ENCODE peak calls at places on chromosomes 3 and 15, in eight cellular contexts. One of them, this sample, is unnamed.

GRCh38 chr3:127012091-127012490 is 29.2 kb downstream of the PLXNA1 start:
- DNase-seq in astrocyte of the spinal cord: no peak
- DNase-seq in mammary epithelial cell: no peak
- DNase-seq in astrocyte: peak; percentile 25
- DNase-seq in psoas muscle: no peak
- DNase-seq in A549: no peak
- DNase-seq in HFFc6: peak; percentile 30
- DNase-seq in bronchial epithelial cell: no peak
- DNase-seq in this sample: no peak

GRCh38 chr3:65576942-65577341 is 461.8 kb downstream of the MAGI1 start:
- DNase-seq in astrocyte of the spinal cord: peak; percentile 47
- DNase-seq in mammary epithelial cell: no peak
- DNase-seq in astrocyte: peak; percentile 17
- DNase-seq in psoas muscle: no peak
- DNase-seq in A549: no peak
- DNase-seq in HFFc6: no peak
- DNase-seq in bronchial epithelial cell: peak; percentile 64
- DNase-seq in this sample: no peak

GRCh38 chr3:160928183-160928718 is 172.2 kb downstream of the PPM1L start:
- DNase-seq in astrocyte of the spinal cord: no peak
- DNase-seq in mammary epithelial cell: peak; percentile 2
- DNase-seq in astrocyte: no peak
- DNase-seq in psoas muscle: no peak
- DNase-seq in A549: no peak
- DNase-seq in HFFc6: no peak
- DNase-seq in bronchial epithelial cell: no peak
- DNase-seq in this sample: no peak

GRCh38 chr3:9301091-9301490 is 51.6 kb upstream of the SRGAP3 start:
- DNase-seq in astrocyte of the spinal cord: no peak
- DNase-seq in mammary epithelial cell: no peak
- DNase-seq in astrocyte: no peak
- DNase-seq in psoas muscle: no peak
- DNase-seq in A549: no peak
- DNase-seq in HFFc6: peak; percentile 56
- DNase-seq in bronchial epithelial cell: no peak
- DNase-seq in this sample: no peak

GRCh38 chr3:177983341-177983740 is 552.9 kb upstream of the KCNMB2 start:
- DNase-seq in astrocyte of the spinal cord: no peak
- DNase-seq in mammary epithelial cell: no peak
- DNase-seq in astrocyte: peak; percentile 57
- DNase-seq in psoas muscle: no peak
- DNase-seq in A549: no peak
- DNase-seq in HFFc6: no peak
- DNase-seq in bronchial epithelial cell: no peak
- DNase-seq in this sample: no peak

GRCh38 chr3:46700772-46701171 is 420 bp upstream of the TMIE start:
- DNase-seq in astrocyte of the spinal cord: no peak
- DNase-seq in mammary epithelial cell: no peak
- DNase-seq in astrocyte: no peak
- DNase-seq in psoas muscle: peak; percentile 57
- DNase-seq in A549: no peak
- DNase-seq in HFFc6: no peak
- DNase-seq in bronchial epithelial cell: no peak
- DNase-seq in this sample: no peak

GRCh38 chr3:154885016-154885415 is 195.1 kb upstream of the MME start:
- DNase-seq in astrocyte of the spinal cord: peak; percentile 43
- DNase-seq in mammary epithelial cell: no peak
- DNase-seq in astrocyte: peak; percentile 35
- DNase-seq in psoas muscle: no peak
- DNase-seq in A549: no peak
- DNase-seq in HFFc6: peak; percentile 33
- DNase-seq in bronchial epithelial cell: no peak
- DNase-seq in this sample: no peak

GRCh38 chr15:42457445-42458442 is 33.2 kb downstream of the ZNF106 start:
- DNase-seq in astrocyte of the spinal cord: peak; percentile 95
- DNase-seq in mammary epithelial cell: peak; percentile 48
- DNase-seq in astrocyte: peak; percentile 95
- DNase-seq in psoas muscle: peak; percentile 65
- DNase-seq in A549: no peak
- DNase-seq in HFFc6: peak; percentile 92
- DNase-seq in bronchial epithelial cell: peak; percentile 27
- DNase-seq in this sample: no peak

GRCh38 chr3:139509631-139510030 is 29.9 kb downstream of the RBP1 start:
- DNase-seq in astrocyte of the spinal cord: no peak
- DNase-seq in mammary epithelial cell: no peak
- DNase-seq in astrocyte: no peak
- DNase-seq in psoas muscle: no peak
- DNase-seq in A549: no peak
- DNase-seq in HFFc6: no peak
- DNase-seq in bronchial epithelial cell: no peak
- DNase-seq in this sample: no peak

GRCh38 chr3:153624310-153625030 is 462.4 kb downstream of the RAP2B start:
- DNase-seq in astrocyte of the spinal cord: no peak
- DNase-seq in mammary epithelial cell: no peak
- DNase-seq in astrocyte: no peak
- DNase-seq in psoas muscle: no peak
- DNase-seq in A549: no peak
- DNase-seq in HFFc6: no peak
- DNase-seq in bronchial epithelial cell: no peak
- DNase-seq in this sample: no peak

GRCh38 chr15:53862371-53862770 is 102.9 kb upstream of the WDR72 start:
- DNase-seq in astrocyte of the spinal cord: no peak
- DNase-seq in mammary epithelial cell: no peak
- DNase-seq in astrocyte: no peak
- DNase-seq in psoas muscle: no peak
- DNase-seq in A549: no peak
- DNase-seq in HFFc6: no peak
- DNase-seq in bronchial epithelial cell: no peak
- DNase-seq in this sample: no peak

GRCh38 chr15:42056934-42057743 is 36.3 kb upstream of the PLA2G4E start:
- DNase-seq in astrocyte of the spinal cord: peak; percentile 53
- DNase-seq in mammary epithelial cell: peak; percentile 100
- DNase-seq in astrocyte: peak; percentile 54
- DNase-seq in psoas muscle: peak; percentile 81
- DNase-seq in A549: peak; percentile 88
- DNase-seq in HFFc6: peak; percentile 61
- DNase-seq in bronchial epithelial cell: peak; percentile 100
- DNase-seq in this sample: no peak

GRCh38 chr3:15819043-15819442 is 21.3 kb upstream of the ANKRD28 start:
- DNase-seq in astrocyte of the spinal cord: no peak
- DNase-seq in mammary epithelial cell: no peak
- DNase-seq in astrocyte: no peak
- DNase-seq in psoas muscle: no peak
- DNase-seq in A549: no peak
- DNase-seq in HFFc6: no peak
- DNase-seq in bronchial epithelial cell: no peak
- DNase-seq in this sample: no peak
- TF ChIP-seq CTCF in astrocyte of the spinal cord: no peak
- TF ChIP-seq CTCF in mammary epithelial cell: no peak
- TF ChIP-seq CTCF in astrocyte: no peak
- TF ChIP-seq CTCF in psoas muscle: no peak
- TF ChIP-seq CTCF in A549: no peak
- TF ChIP-seq CTCF in HFFc6: no peak
- TF ChIP-seq CTCF in bronchial epithelial cell: no peak
- TF ChIP-seq CTCF in this sample: no peak

DNA sequence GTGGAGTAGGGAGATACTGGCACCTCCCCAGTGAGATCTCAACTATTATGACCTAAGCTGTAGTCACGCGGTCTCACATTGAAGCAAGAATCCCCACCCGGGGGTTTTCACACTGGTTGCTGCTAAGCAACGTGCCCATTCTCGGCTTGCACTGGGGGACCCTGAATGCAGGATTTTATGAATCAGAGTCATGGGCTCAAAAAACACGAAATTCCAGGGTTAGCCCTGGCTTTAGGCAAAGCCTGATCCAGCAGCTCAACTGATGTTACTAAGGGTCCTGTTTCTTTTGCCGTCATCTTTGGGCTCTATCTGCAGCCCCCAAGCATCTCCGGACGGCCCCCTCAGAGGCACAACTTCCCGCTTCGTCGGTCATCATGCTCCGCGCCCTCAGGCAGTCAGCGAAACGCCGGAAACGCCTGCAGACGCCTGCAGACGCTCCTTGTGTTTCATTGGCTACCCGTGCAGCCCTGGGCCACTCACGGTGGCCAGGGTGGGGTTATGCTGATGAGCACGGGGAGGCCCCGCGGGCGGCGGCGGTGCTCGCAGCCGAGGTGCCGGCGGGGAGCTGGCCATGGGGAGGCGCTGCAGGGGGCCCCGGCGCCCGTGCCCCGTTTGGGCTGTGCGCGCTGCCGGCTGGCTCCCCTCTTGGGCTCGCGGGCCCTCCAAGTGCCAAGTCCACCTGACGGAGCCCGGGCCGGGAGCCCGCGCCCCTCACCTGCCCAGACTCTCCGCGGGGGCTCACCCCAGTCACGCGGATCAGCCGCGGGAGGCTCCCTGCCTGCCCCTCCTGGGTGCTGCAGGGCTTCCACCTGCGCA is 25.8 kb downstream of the EFCC1 start:
- DNase-seq in astrocyte of the spinal cord: peak; percentile 78
- DNase-seq in mammary epithelial cell: peak; percentile 86
- DNase-seq in astrocyte: peak; percentile 72
- DNase-seq in psoas muscle: peak; percentile 88
- DNase-seq in A549: peak; percentile 93
- DNase-seq in HFFc6: no peak
- DNase-seq in bronchial epithelial cell: peak; percentile 76
- DNase-seq in this sample: peak; percentile 83
- TF ChIP-seq CTCF in astrocyte of the spinal cord: peak; percentile 14
- TF ChIP-seq CTCF in mammary epithelial cell: peak; percentile 37
- TF ChIP-seq CTCF in astrocyte: peak; percentile 14
- TF ChIP-seq CTCF in psoas muscle: peak; percentile 62
- TF ChIP-seq CTCF in A549: peak; percentile 61
- TF ChIP-seq CTCF in HFFc6: peak; percentile 43
- TF ChIP-seq CTCF in bronchial epithelial cell: peak; percentile 52
- TF ChIP-seq CTCF in this sample: no peak

GRCh38 chr15:80565988-80566387 is 129.1 kb upstream of the ABHD17C start:
- DNase-seq in astrocyte of the spinal cord: no peak
- DNase-seq in mammary epithelial cell: no peak
- DNase-seq in astrocyte: no peak
- DNase-seq in psoas muscle: no peak
- DNase-seq in A549: no peak
- DNase-seq in HFFc6: no peak
- DNase-seq in bronchial epithelial cell: no peak
- DNase-seq in this sample: no peak

GRCh38 chr15:80563372-80563997 is 131.6 kb upstream of the ABHD17C start:
- DNase-seq in astrocyte of the spinal cord: no peak
- DNase-seq in mammary epithelial cell: no peak
- DNase-seq in astrocyte: no peak
- DNase-seq in psoas muscle: no peak
- DNase-seq in A549: no peak
- DNase-seq in HFFc6: no peak
- DNase-seq in bronchial epithelial cell: no peak
- DNase-seq in this sample: no peak

GRCh38 chr15:80567721-80568157 is 127.4 kb upstream of the ABHD17C start:
- DNase-seq in astrocyte of the spinal cord: peak; percentile 89
- DNase-seq in mammary epithelial cell: peak; percentile 68
- DNase-seq in astrocyte: peak; percentile 76
- DNase-seq in psoas muscle: no peak
- DNase-seq in A549: peak; percentile 89
- DNase-seq in HFFc6: peak; percentile 83
- DNase-seq in bronchial epithelial cell: peak; percentile 82
- DNase-seq in this sample: no peak

GRCh38 chr15:80564056-80564455 is 131.1 kb upstream of the ABHD17C start:
- DNase-seq in astrocyte of the spinal cord: no peak
- DNase-seq in mammary epithelial cell: no peak
- DNase-seq in astrocyte: no peak
- DNase-seq in psoas muscle: no peak
- DNase-seq in A549: no peak
- DNase-seq in HFFc6: no peak
- DNase-seq in bronchial epithelial cell: no peak
- DNase-seq in this sample: no peak

DNA sequence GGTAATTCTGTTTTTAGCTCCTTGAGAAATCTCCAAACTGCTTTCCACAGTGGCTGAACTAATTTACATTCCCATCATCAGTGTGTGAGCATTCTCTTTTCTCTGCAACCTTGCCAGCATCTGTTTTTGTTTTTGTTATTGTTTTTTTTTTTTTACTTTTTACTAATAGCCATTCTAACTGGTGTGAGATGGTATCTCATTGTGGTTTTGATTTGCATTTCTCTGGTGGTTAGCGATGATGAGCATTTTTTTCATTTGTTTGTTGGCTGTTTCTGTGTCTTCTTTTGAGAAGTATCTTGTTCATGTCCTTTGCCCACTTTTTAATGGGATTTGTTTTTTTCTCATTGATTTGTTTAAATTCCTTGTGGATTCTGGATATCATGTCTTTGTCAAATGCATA is 129.7 kb upstream of the ABHD17C start:
- DNase-seq in astrocyte of the spinal cord: no peak
- DNase-seq in mammary epithelial cell: no peak
- DNase-seq in astrocyte: no peak
- DNase-seq in psoas muscle: no peak
- DNase-seq in A549: no peak
- DNase-seq in HFFc6: no peak
- DNase-seq in bronchial epithelial cell: no peak
- DNase-seq in this sample: no peak
- TF ChIP-seq CTCF in astrocyte of the spinal cord: no peak
- TF ChIP-seq CTCF in mammary epithelial cell: no peak
- TF ChIP-seq CTCF in astrocyte: no peak
- TF ChIP-seq CTCF in psoas muscle: no peak
- TF ChIP-seq CTCF in A549: no peak
- TF ChIP-seq CTCF in HFFc6: no peak
- TF ChIP-seq CTCF in bronchial epithelial cell: no peak
- TF ChIP-seq CTCF in this sample: no peak

DNA sequence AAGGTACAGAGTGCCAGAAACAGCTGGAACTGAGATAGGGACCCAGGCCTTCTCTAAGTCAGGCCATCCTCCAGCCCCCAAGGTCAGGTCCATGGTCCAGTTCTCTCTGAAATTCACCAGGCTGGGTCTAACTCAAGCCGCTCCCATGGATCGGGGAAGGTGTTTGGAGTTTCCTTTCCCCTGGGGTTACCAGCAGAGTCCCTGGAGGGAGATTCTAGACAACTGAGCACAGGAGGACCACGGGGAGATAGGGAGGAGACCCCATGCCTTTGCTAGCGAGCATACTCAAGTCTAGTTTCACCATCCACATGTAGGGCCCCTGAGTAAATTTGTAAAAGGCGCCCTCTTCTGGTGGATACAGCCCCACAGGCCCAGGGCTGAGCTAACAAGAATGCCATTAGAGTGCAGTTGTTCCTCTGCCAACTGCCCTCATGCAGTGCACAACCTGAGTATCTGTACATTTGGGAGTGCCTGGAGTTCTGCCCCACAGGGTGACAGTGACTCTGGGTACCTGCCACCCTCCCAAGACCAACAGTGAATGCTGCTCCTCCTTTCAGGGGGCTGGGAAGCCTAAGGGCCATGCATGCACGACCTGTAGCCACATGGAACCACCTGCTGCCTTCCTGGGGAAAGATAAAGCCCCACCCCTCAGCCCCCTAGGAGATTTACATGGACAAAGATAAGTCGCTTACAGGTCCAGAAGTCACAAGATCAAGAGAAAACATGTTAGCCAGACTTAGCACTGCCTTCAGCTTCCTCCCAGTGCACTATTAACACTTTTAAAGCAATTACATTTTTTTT is 89.0 kb downstream of the IQSEC1 start:
- DNase-seq in astrocyte of the spinal cord: peak; percentile 69
- DNase-seq in mammary epithelial cell: peak; percentile 39
- DNase-seq in astrocyte: no peak
- DNase-seq in psoas muscle: peak; percentile 70
- DNase-seq in A549: peak; percentile 83
- DNase-seq in HFFc6: peak; percentile 66
- DNase-seq in bronchial epithelial cell: peak; percentile 53
- DNase-seq in this sample: no peak
- TF ChIP-seq CTCF in astrocyte of the spinal cord: peak; percentile 89
- TF ChIP-seq CTCF in mammary epithelial cell: peak; percentile 86
- TF ChIP-seq CTCF in astrocyte: peak; percentile 79
- TF ChIP-seq CTCF in psoas muscle: peak; percentile 80
- TF ChIP-seq CTCF in A549: peak; percentile 68
- TF ChIP-seq CTCF in HFFc6: peak; percentile 88
- TF ChIP-seq CTCF in bronchial epithelial cell: peak; percentile 90
- TF ChIP-seq CTCF in this sample: no peak

This sample was measured in activated B cell treated with CpG ODN at 0.5 μM for 24 hours.